ENCODE peak calls at places on chromosomes 12 and 14, in six cellular contexts. W is stomach, V is A549, T is upper lobe of left lung, Q is ovary, H is transverse colon. J is an unnamed sample.

GRCh38 chr14:76924363-76925151 is 98.3 kb downstream of the LRRC74A start:
- DNase-seq in W (no peak), V (peak; percentile 71), T (no peak), Q (no peak), H (no peak), J (no peak)

GRCh38 chr12:30792648-30793499 is 38.1 kb upstream of the CAPRIN2 start:
- DNase-seq in W (no peak), V (peak; percentile 65), T (no peak), Q (no peak), H (no peak), J (no peak)

GRCh38 chr12:109758406-109759075 is 44.9 kb downstream of the FAM222A start:
- DNase-seq in W (peak; percentile 8), V (no peak), T (peak; percentile 42), Q (peak; percentile 16), H (peak; percentile 4), J (peak; percentile 33)

GRCh38 chr14:95361373-95362179 is 41.9 kb upstream of the CLMN start:
- DNase-seq in W (peak; percentile 66), V (peak; percentile 53), T (no peak), Q (no peak), H (peak; percentile 75), J (no peak)

GRCh38 chr14:71961972-71962371 is 29.7 kb downstream of the RGS6 start:
- DNase-seq in W (no peak), V (no peak), T (no peak), Q (no peak), H (no peak), J (no peak)

GRCh38 chr12:101414533-101415119 is 7.1 kb upstream of the ARL1 start:
- DNase-seq in W (no peak), V (peak; percentile 83), T (no peak), Q (no peak), H (peak; percentile 19), J (no peak)

GRCh38 chr12:29634057-29634456 is 136.6 kb upstream of the OVCH1 start:
- DNase-seq in W (no peak), V (no peak), T (no peak), Q (no peak), H (no peak), J (no peak)

GRCh38 chr12:127284870-127285431 is 982.0 kb upstream of the TMEM132C start:
- DNase-seq in W (no peak), V (no peak), T (no peak), Q (no peak), H (no peak), J (no peak)

GRCh38 chr14:25250516-25250915 is 200.6 kb upstream of the STXBP6 start:
- DNase-seq in W (no peak), V (no peak), T (no peak), Q (no peak), H (no peak), J (no peak)

GRCh38 chr14:76413962-76414665 is 38.2 kb downstream of the ESRRB start:
- DNase-seq in W (no peak), V (no peak), T (no peak), Q (no peak), H (no peak), J (no peak)

GRCh38 chr14:77889971-77890442 is 90.1 kb downstream of the ADCK1 start:
- DNase-seq in W (no peak), V (no peak), T (no peak), Q (no peak), H (no peak), J (no peak)

GRCh38 chr14:73241481-73242165 is 4.3 kb downstream of the PAPLN start:
- DNase-seq in W (no peak), V (no peak), T (no peak), Q (no peak), H (no peak), J (peak; percentile 61)

GRCh38 chr14:68546839-68547238 is 246.0 kb downstream of the ZFP36L1 start:
- DNase-seq in W (no peak), V (peak; percentile 25), T (no peak), Q (no peak), H (no peak), J (no peak)

GRCh38 chr12:47776471-47777143 is 3.6 kb downstream of the SLC48A1 start:
- DNase-seq in W (no peak), V (no peak), T (no peak), Q (peak; percentile 56), H (no peak), J (peak; percentile 67)

GRCh38 chr12:116734156-116734768 is 3.6 kb downstream of the SPRING1 start:
- DNase-seq in W (no peak), V (no peak), T (no peak), Q (no peak), H (no peak), J (no peak)

GRCh38 chr14:90115780-90116179 is 54.0 kb downstream of the KCNK13 start:
- DNase-seq in W (no peak), V (no peak), T (no peak), Q (no peak), H (no peak), J (no peak)

GRCh38 chr12:6532927-6533652 is 1.2 kb upstream of the GAPDH start:
- DNase-seq in W (peak; percentile 65), V (peak; percentile 86), T (no peak), Q (peak; percentile 74), H (peak; percentile 73), J (peak; percentile 86)

GRCh38 chr12:9881246-9881645 is at the start of gene KLRF2:
- DNase-seq in W (no peak), V (no peak), T (no peak), Q (no peak), H (no peak), J (no peak)

GRCh38 chr14:35285168-35285990 is 6.8 kb upstream of the PSMA6 start:
- DNase-seq in W (no peak), V (no peak), T (no peak), Q (no peak), H (no peak), J (no peak)

GRCh38 chr12:57429473-57430116 is 1.2 kb downstream of the R3HDM2 start:
- DNase-seq in W (no peak), V (peak; percentile 32), T (no peak), Q (no peak), H (no peak), J (no peak)

GRCh38 chr12:93154753-93155475 is 222.8 kb upstream of the NUDT4 start:
- DNase-seq in W (no peak), V (no peak), T (no peak), Q (no peak), H (no peak), J (no peak)

GRCh38 chr14:81301813-81302212 is 81.1 kb upstream of the GTF2A1 start:
- DNase-seq in W (no peak), V (no peak), T (no peak), Q (no peak), H (no peak), J (no peak)

GRCh38 chr14:61716956-61717355 is 21.6 kb downstream of the HIF1A start:
- DNase-seq in W (no peak), V (no peak), T (no peak), Q (no peak), H (no peak), J (no peak)
- H3K4me1 ChIP-seq in W (peaks cover 40% of the 10 kb centered on the region), V (peaks cover 100% of the 10 kb centered on the region), T (peaks cover 27% of the 10 kb centered on the region), Q (peaks cover 16% of the 10 kb centered on the region), H (peaks cover 18% of the 10 kb centered on the region), J (peaks cover 57% of the 10 kb centered on the region)

GRCh38 chr14:22140623-22141022 is 448.4 kb downstream of the DAD1 start:
- DNase-seq in W (no peak), V (no peak), T (no peak), Q (no peak), H (no peak), J (no peak)

GRCh38 chr14:22147716-22148115 is 441.3 kb downstream of the DAD1 start:
- DNase-seq in W (no peak), V (no peak), T (no peak), Q (no peak), H (no peak), J (no peak)

GRCh38 chr14:22143360-22143759 is 445.7 kb downstream of the DAD1 start:
- DNase-seq in W (no peak), V (no peak), T (no peak), Q (no peak), H (no peak), J (no peak)
- TF ChIP-seq EP300 in W (no peak), V (no peak), T (no peak), Q (no peak), H (no peak), J (no peak)

DNA sequence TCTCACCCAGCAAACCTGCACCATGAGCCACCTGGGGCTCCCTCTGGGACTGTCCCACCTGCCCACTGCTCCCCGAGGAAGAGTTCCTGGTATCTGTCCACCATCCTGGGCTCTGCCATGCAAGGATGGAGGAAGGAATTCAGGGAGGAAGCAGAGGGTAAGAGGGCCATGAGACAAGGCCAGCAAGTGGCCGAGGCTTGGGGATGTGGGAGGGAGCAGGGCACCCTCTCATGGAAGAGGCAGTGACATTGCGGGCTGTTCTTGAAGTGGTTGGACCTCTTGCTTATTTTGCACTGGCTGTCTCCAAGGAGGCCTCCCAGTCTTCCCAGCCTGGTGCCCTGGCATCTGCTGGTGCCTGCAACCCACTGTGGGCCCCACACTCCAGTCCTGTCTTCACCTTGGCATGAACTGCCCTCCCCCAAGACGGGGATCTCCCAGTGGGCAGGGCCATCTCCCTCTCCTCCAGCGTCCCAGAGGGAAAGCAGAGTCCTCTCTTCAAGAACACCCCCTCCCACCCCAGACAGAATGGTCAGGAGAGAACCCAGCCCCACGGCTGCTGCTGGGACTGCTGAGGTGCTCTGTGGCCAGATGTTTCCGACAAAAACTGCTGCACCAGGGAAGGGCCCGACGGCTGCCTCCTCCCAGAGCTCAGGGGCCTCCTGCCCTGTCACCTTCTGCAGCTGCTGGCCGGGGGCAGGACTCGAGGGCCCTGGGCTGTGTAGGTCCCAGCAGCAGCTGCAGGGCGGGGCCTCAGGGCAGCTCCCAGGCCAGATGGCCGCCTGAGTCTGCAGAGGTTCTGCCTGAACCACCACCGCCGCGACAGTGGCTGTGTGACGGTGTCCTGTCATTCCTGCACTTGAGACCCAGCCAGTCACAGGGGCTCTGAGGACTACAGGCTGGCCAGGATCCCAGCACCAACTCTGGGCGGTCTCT is 1.8 kb upstream of the AKT1 start:
- DNase-seq in W (peak; percentile 61), V (peak; percentile 57), T (peak; percentile 85), Q (no peak), H (peak; percentile 65), J (no peak)
- H3K4me1 ChIP-seq in W (peaks cover 74% of the 10 kb centered on the region), V (peaks cover 49% of the 10 kb centered on the region), T (peaks cover 64% of the 10 kb centered on the region), Q (peaks cover 20% of the 10 kb centered on the region), H (peaks cover 63% of the 10 kb centered on the region), J (peaks cover 56% of the 10 kb centered on the region)

DNA sequence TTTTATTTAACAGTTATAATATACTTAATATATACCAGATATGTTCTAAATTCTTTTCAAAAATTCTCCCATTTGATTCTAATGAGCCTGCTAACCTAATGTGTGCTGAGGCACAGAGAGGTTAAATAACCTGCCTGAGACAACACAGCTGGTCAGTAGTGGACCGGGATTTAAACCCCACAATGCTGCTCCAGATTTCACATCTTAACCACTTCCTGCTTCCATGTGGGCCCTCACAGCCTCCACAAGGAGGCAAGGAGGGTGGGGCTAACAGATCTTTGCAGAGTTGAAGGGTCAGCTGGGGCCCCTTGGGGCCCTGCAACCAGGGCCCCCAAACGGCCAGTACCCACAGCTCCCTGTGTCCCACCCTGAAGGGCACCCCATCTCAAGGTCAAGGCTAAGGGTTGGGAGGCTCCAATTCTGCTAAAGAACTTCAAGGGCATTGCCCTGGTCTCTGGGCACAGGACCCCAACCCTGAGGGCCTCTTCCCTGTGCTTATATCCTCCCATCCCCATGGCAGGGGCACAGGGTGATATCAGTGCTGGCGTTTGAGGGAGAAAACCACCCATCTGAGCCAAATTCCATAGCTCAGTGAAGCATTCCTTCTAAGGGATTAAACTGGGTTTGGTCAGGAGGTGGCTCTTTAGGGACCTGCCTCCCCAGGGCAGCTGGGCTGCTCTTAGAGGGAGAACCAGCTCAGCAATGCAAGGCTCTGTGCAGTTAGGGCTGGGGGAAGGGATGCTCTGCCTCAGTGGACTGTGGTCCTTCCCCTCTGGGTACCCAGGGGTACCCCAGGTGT is 2.2 kb downstream of the KRT80 start:
- DNase-seq in W (no peak), V (no peak), T (no peak), Q (no peak), H (no peak), J (no peak)
- TF ChIP-seq EP300 in W (no peak), V (no peak), T (no peak), Q (no peak), H (no peak), J (no peak)